ENCODE peak calls at places on chromosomes 13 and 19, in six cellular contexts. C, M, O, G, Q and T are unnamed samples.

GRCh38 chr19:19860756-19861390 is 4.8 kb upstream of the ZNF253 start:
- DNase-seq in C (no peak), M (peak; percentile 54), Q (peak; percentile 88), G (no peak), O (no peak), T (peak; percentile 30)

GRCh38 chr13:46213242-46213641 is 1.5 kb downstream of the LRRC63 start:
- DNase-seq in O (no peak), G (no peak), Q (no peak), M (no peak), C (no peak), T (no peak)

GRCh38 chr19:19626516-19627441 is 1.2 kb downstream of the LPAR2 start:
- DNase-seq in O (no peak), M (no peak), G (no peak), Q (no peak), C (no peak), T (no peak)

GRCh38 chr13:94115054-94115453 is 364.4 kb downstream of the DCT start:
- DNase-seq in C (no peak), M (no peak), O (no peak), G (no peak), Q (no peak), T (no peak)

GRCh38 chr19:51691122-51692064 is 1.7 kb upstream of the SPACA6 start:
- DNase-seq in C (peak; percentile 27), Q (peak; percentile 25), G (no peak), M (no peak), O (no peak), T (no peak)

GRCh38 chr13:50187352-50188029 is 172.2 kb downstream of the KCNRG start:
- DNase-seq in M (no peak), G (no peak), C (no peak), Q (no peak), O (no peak), T (no peak)

GRCh38 chr19:5097331-5097930 is 128.5 kb downstream of the KDM4B start:
- DNase-seq in Q (no peak), C (no peak), M (no peak), G (no peak), O (no peak), T (no peak)

GRCh38 chr13:75151081-75151643 is 330.8 kb downstream of the TBC1D4 start:
- DNase-seq in M (no peak), Q (no peak), O (no peak), G (no peak), C (peak; percentile 3), T (no peak)

GRCh38 chr19:52626915-52627314 is 11.2 kb downstream of the ZNF83 start:
- DNase-seq in G (no peak), C (no peak), O (no peak), M (no peak), Q (no peak), T (no peak)

GRCh38 chr19:52941941-52942370 is 18.7 kb upstream of the ZNF888 start:
- DNase-seq in C (no peak), Q (peak; percentile 45), M (no peak), O (no peak), G (peak; percentile 72), T (peak; percentile 31)

GRCh38 chr19:11982526-11982925 is 17.7 kb downstream of the ZNF763 start:
- DNase-seq in G (no peak), O (no peak), C (no peak), M (no peak), Q (no peak), T (no peak)

GRCh38 chr13:111006508-111007031 is 91.7 kb upstream of the ANKRD10 start:
- DNase-seq in M (no peak), Q (no peak), O (no peak), G (peak; percentile 92), C (peak; percentile 99), T (no peak)

GRCh38 chr19:13842294-13843103 is 34.4 kb upstream of the NANOS3 start:
- DNase-seq in O (no peak), M (no peak), G (peak; percentile 94), C (peak; percentile 81), Q (peak; percentile 59), T (peak; percentile 78)

GRCh38 chr19:11067356-11068113 is 21.7 kb upstream of the LDLR start:
- DNase-seq in C (no peak), G (no peak), M (no peak), Q (no peak), O (no peak), T (no peak)

GRCh38 chr13:109274188-109274821 is 512.1 kb downstream of the IRS2 start:
- DNase-seq in C (peak; percentile 100), G (no peak), M (no peak), Q (peak; percentile 21), O (no peak), T (no peak)

GRCh38 chr19:47497821-47498520 is 14.0 kb upstream of the KPTN start:
- DNase-seq in C (no peak), O (no peak), Q (no peak), G (no peak), M (no peak), T (no peak)

GRCh38 chr19:10503002-10503789 is at the start of gene KEAP1:
- DNase-seq in O (no peak), G (no peak), M (peak; percentile 31), C (no peak), Q (peak; percentile 56), T (no peak)

GRCh38 chr19:34263745-34264237 is 9.4 kb downstream of the GARRE1 start:
- DNase-seq in C (no peak), O (no peak), M (no peak), Q (no peak), G (no peak), T (no peak)

GRCh38 chr19:10142701-10143375 is 23.1 kb upstream of the EIF3G start:
- DNase-seq in C (no peak), M (no peak), O (no peak), Q (no peak), G (no peak), T (no peak)

GRCh38 chr13:80214521-80214941 is 126.4 kb downstream of the SPRY2 start:
- DNase-seq in G (no peak), M (no peak), C (peak; percentile 81), Q (no peak), O (no peak), T (no peak)

GRCh38 chr13:94950303-94950702 is 238.0 kb upstream of the SOX21 start:
- DNase-seq in Q (no peak), G (no peak), M (no peak), O (no peak), C (no peak), T (no peak)

GRCh38 chr19:47315125-47315821 is 5.6 kb downstream of the C5AR1 start:
- DNase-seq in Q (no peak), C (peak; percentile 79), O (no peak), G (peak; percentile 90), M (no peak), T (no peak)

GRCh38 chr19:45103200-45103624 is 10.2 kb downstream of the PPP1R37 start:
- DNase-seq in O (no peak), C (no peak), G (no peak), Q (no peak), M (no peak), T (no peak)

GRCh38 chr13:89380101-89380500 is 1708.9 kb downstream of the SLITRK5 start:
- DNase-seq in M (no peak), C (no peak), Q (no peak), G (no peak), O (no peak), T (no peak)

GRCh38 chr19:10976200-10976892 is 15.5 kb downstream of the SMARCA4 start:
- DNase-seq in C (no peak), O (no peak), Q (no peak), M (no peak), G (no peak), T (no peak)

GRCh38 chr19:4660181-4660791 is 9.9 kb downstream of the MYDGF start:
- DNase-seq in G (no peak), M (no peak), O (no peak), C (no peak), Q (peak; percentile 72), T (no peak)

GRCh38 chr19:34881982-34882381 is 44.7 kb upstream of the ZNF30 start:
- DNase-seq in C (no peak), G (no peak), Q (no peak), O (no peak), M (no peak), T (no peak)

GRCh38 chr13:24851546-24851945 is 87.6 kb downstream of the RNF17 start:
- DNase-seq in O (no peak), M (no peak), C (peak; percentile 40), G (no peak), Q (no peak), T (no peak)

GRCh38 chr19:18719541-18719940 is 36.1 kb downstream of the CRTC1 start:
- DNase-seq in O (no peak), C (no peak), Q (no peak), M (no peak), G (no peak), T (no peak)

GRCh38 chr13:98626298-98626940 is 49.5 kb upstream of the STK24 start:
- DNase-seq in G (no peak), M (no peak), O (no peak), Q (no peak), C (no peak), T (no peak)

GRCh38 chr19:9608912-9609311 is 12.1 kb downstream of the ZNF561 start:
- DNase-seq in Q (no peak), C (no peak), G (no peak), O (no peak), M (no peak), T (no peak)